ENCODE peak calls at places on chromosomes 13 and 19, in six cellular contexts. One of them, this sample, is unnamed. For H3K4me1, the result is how much of the 10 kb centered on the place peaks cover.

GRCh38 chr19:4759388-4760284 is 31.9 kb upstream of the FEM1A start:
- DNase-seq in trophoblast cell: peak
- DNase-seq in adipocyte: peak
- DNase-seq in small intestine: peak
- DNase-seq in tibial nerve: peak
- DNase-seq in thoracic aorta: peak
- DNase-seq in this sample: peak

GRCh38 chr13:108003626-108004025 is 211.7 kb downstream of the LIG4 start:
- DNase-seq in trophoblast cell: no peak
- DNase-seq in thoracic aorta: no peak
- DNase-seq in adipocyte: no peak
- DNase-seq in tibial nerve: no peak
- DNase-seq in small intestine: peak
- DNase-seq in this sample: no peak

GRCh38 chr13:30196025-30196424 is 111.3 kb downstream of the KATNAL1 start:
- DNase-seq in adipocyte: no peak
- DNase-seq in tibial nerve: no peak
- DNase-seq in small intestine: no peak
- DNase-seq in thoracic aorta: no peak
- DNase-seq in trophoblast cell: no peak
- DNase-seq in this sample: no peak

GRCh38 chr13:92602560-92602959 is 624.0 kb upstream of the GPC6 start:
- DNase-seq in small intestine: no peak
- DNase-seq in adipocyte: no peak
- DNase-seq in trophoblast cell: no peak
- DNase-seq in tibial nerve: no peak
- DNase-seq in thoracic aorta: no peak
- DNase-seq in this sample: no peak

GRCh38 chr13:42035905-42036521 is 12.4 kb upstream of the DGKH start:
- DNase-seq in small intestine: no peak
- DNase-seq in thoracic aorta: no peak
- DNase-seq in tibial nerve: no peak
- DNase-seq in adipocyte: no peak
- DNase-seq in trophoblast cell: no peak
- DNase-seq in this sample: no peak

GRCh38 chr13:106105153-106105552 is 430.3 kb downstream of the EFNB2 start:
- DNase-seq in adipocyte: no peak
- DNase-seq in small intestine: no peak
- DNase-seq in thoracic aorta: no peak
- DNase-seq in trophoblast cell: no peak
- DNase-seq in tibial nerve: no peak
- DNase-seq in this sample: no peak

GRCh38 chr19:1091544-1092175 is 3.5 kb downstream of the POLR2E start:
- DNase-seq in small intestine: no peak
- DNase-seq in thoracic aorta: no peak
- DNase-seq in adipocyte: no peak
- DNase-seq in tibial nerve: no peak
- DNase-seq in trophoblast cell: no peak
- DNase-seq in this sample: no peak

GRCh38 chr13:63408227-63409202 is 1992.9 kb upstream of the PCDH20 start:
- DNase-seq in small intestine: no peak
- DNase-seq in adipocyte: peak
- DNase-seq in thoracic aorta: no peak
- DNase-seq in tibial nerve: no peak
- DNase-seq in trophoblast cell: no peak
- DNase-seq in this sample: no peak

GRCh38 chr19:46919324-46919723 is 58.5 kb downstream of the ARHGAP35 start:
- DNase-seq in thoracic aorta: no peak
- DNase-seq in adipocyte: no peak
- DNase-seq in small intestine: no peak
- DNase-seq in trophoblast cell: no peak
- DNase-seq in tibial nerve: no peak
- DNase-seq in this sample: no peak

GRCh38 chr13:82719987-82720386 is 1162.3 kb downstream of the SLITRK1 start:
- DNase-seq in adipocyte: no peak
- DNase-seq in thoracic aorta: no peak
- DNase-seq in small intestine: no peak
- DNase-seq in trophoblast cell: no peak
- DNase-seq in tibial nerve: no peak
- DNase-seq in this sample: no peak

GRCh38 chr19:11507370-11508078 is 1.9 kb upstream of the ZNF653 start:
- DNase-seq in tibial nerve: no peak
- DNase-seq in trophoblast cell: no peak
- DNase-seq in adipocyte: no peak
- DNase-seq in thoracic aorta: no peak
- DNase-seq in small intestine: no peak
- DNase-seq in this sample: no peak

GRCh38 chr13:41463823-41464602 is 6.7 kb downstream of the RGCC start:
- DNase-seq in trophoblast cell: no peak
- DNase-seq in tibial nerve: no peak
- DNase-seq in adipocyte: no peak
- DNase-seq in small intestine: no peak
- DNase-seq in thoracic aorta: no peak
- DNase-seq in this sample: no peak

GRCh38 chr13:97246596-97246995 is 24.5 kb downstream of the MBNL2 start:
- DNase-seq in tibial nerve: no peak
- DNase-seq in adipocyte: no peak
- DNase-seq in small intestine: no peak
- DNase-seq in trophoblast cell: no peak
- DNase-seq in thoracic aorta: no peak
- DNase-seq in this sample: no peak

GRCh38 chr19:46408611-46409039 is 4.7 kb downstream of the CCDC8 start:
- DNase-seq in adipocyte: peak
- DNase-seq in small intestine: no peak
- DNase-seq in thoracic aorta: peak
- DNase-seq in tibial nerve: no peak
- DNase-seq in trophoblast cell: no peak
- DNase-seq in this sample: no peak

GRCh38 chr13:48782429-48782840 is 128.7 kb downstream of the CYSLTR2 start:
- DNase-seq in adipocyte: no peak
- DNase-seq in small intestine: no peak
- DNase-seq in trophoblast cell: peak
- DNase-seq in tibial nerve: no peak
- DNase-seq in thoracic aorta: no peak
- DNase-seq in this sample: no peak

GRCh38 chr19:44757057-44757734 is 8.7 kb downstream of the BCL3 start:
- DNase-seq in adipocyte: no peak
- DNase-seq in trophoblast cell: peak
- DNase-seq in tibial nerve: peak
- DNase-seq in thoracic aorta: peak
- DNase-seq in small intestine: no peak
- DNase-seq in this sample: no peak

GRCh38 chr13:96816261-96816660 is 178.0 kb downstream of the OXGR1 start:
- DNase-seq in adipocyte: peak
- DNase-seq in small intestine: no peak
- DNase-seq in tibial nerve: peak
- DNase-seq in thoracic aorta: peak
- DNase-seq in trophoblast cell: no peak
- DNase-seq in this sample: no peak

GRCh38 chr19:42282036-42282762 is 13.1 kb downstream of the CIC start:
- DNase-seq in small intestine: no peak
- DNase-seq in adipocyte: peak
- DNase-seq in trophoblast cell: no peak
- DNase-seq in tibial nerve: no peak
- DNase-seq in thoracic aorta: no peak
- DNase-seq in this sample: no peak

GRCh38 chr13:81929988-81930387 is 1589.1 kb upstream of the SPRY2 start:
- DNase-seq in thoracic aorta: no peak
- DNase-seq in trophoblast cell: peak
- DNase-seq in small intestine: peak
- DNase-seq in adipocyte: peak
- DNase-seq in tibial nerve: no peak
- DNase-seq in this sample: no peak

GRCh38 chr19:13978721-13979191 is 26.4 kb downstream of the DCAF15 start:
- DNase-seq in adipocyte: no peak
- DNase-seq in trophoblast cell: no peak
- DNase-seq in tibial nerve: no peak
- DNase-seq in small intestine: no peak
- DNase-seq in thoracic aorta: no peak
- DNase-seq in this sample: no peak

GRCh38 chr13:83350569-83350968 is 531.7 kb downstream of the SLITRK1 start:
- DNase-seq in adipocyte: peak
- DNase-seq in thoracic aorta: no peak
- DNase-seq in tibial nerve: no peak
- DNase-seq in small intestine: no peak
- DNase-seq in trophoblast cell: no peak
- DNase-seq in this sample: no peak

GRCh38 chr13:51154029-51154555 is 43.0 kb upstream of the C13orf42 start:
- DNase-seq in tibial nerve: no peak
- DNase-seq in thoracic aorta: no peak
- DNase-seq in small intestine: no peak
- DNase-seq in adipocyte: peak
- DNase-seq in trophoblast cell: peak
- DNase-seq in this sample: no peak

GRCh38 chr13:93023929-93024328 is 202.7 kb upstream of the GPC6 start:
- DNase-seq in tibial nerve: no peak
- DNase-seq in adipocyte: no peak
- DNase-seq in small intestine: no peak
- DNase-seq in trophoblast cell: no peak
- DNase-seq in thoracic aorta: no peak
- DNase-seq in this sample: no peak

GRCh38 chr19:19064098-19064722 is 416 bp downstream of the SLC25A42 start:
- DNase-seq in small intestine: no peak
- DNase-seq in adipocyte: no peak
- DNase-seq in thoracic aorta: no peak
- DNase-seq in tibial nerve: no peak
- DNase-seq in trophoblast cell: peak
- DNase-seq in this sample: no peak
- H3K4me1 ChIP-seq in small intestine: under half
- H3K4me1 ChIP-seq in adipocyte: under half
- H3K4me1 ChIP-seq in thoracic aorta: under half
- H3K4me1 ChIP-seq in tibial nerve: under half
- H3K4me1 ChIP-seq in trophoblast cell: under half
- H3K4me1 ChIP-seq in this sample: under half

GRCh38 chr19:33268162-33268991 is 34.0 kb downstream of the CEBPA start:
- DNase-seq in thoracic aorta: no peak
- DNase-seq in small intestine: no peak
- DNase-seq in trophoblast cell: no peak
- DNase-seq in adipocyte: no peak
- DNase-seq in tibial nerve: no peak
- DNase-seq in this sample: no peak
- H3K4me1 ChIP-seq in thoracic aorta: under half
- H3K4me1 ChIP-seq in small intestine: under half
- H3K4me1 ChIP-seq in trophoblast cell: under half
- H3K4me1 ChIP-seq in adipocyte: under half
- H3K4me1 ChIP-seq in tibial nerve: under half
- H3K4me1 ChIP-seq in this sample: under half

GRCh38 chr19:31330761-31331160 is 18.5 kb downstream of the TSHZ3 start:
- DNase-seq in small intestine: no peak
- DNase-seq in adipocyte: no peak
- DNase-seq in thoracic aorta: no peak
- DNase-seq in tibial nerve: no peak
- DNase-seq in trophoblast cell: no peak
- DNase-seq in this sample: no peak

GRCh38 chr19:31331536-31331935 is 17.7 kb downstream of the TSHZ3 start:
- DNase-seq in trophoblast cell: no peak
- DNase-seq in thoracic aorta: no peak
- DNase-seq in adipocyte: no peak
- DNase-seq in small intestine: no peak
- DNase-seq in tibial nerve: no peak
- DNase-seq in this sample: no peak

GRCh38 chr19:31330237-31330636 is 19.0 kb downstream of the TSHZ3 start:
- DNase-seq in trophoblast cell: no peak
- DNase-seq in thoracic aorta: no peak
- DNase-seq in small intestine: no peak
- DNase-seq in adipocyte: no peak
- DNase-seq in tibial nerve: no peak
- DNase-seq in this sample: no peak

GRCh38 chr19:31328238-31328637 is 21.0 kb downstream of the TSHZ3 start:
- DNase-seq in thoracic aorta: no peak
- DNase-seq in tibial nerve: no peak
- DNase-seq in small intestine: no peak
- DNase-seq in adipocyte: no peak
- DNase-seq in trophoblast cell: no peak
- DNase-seq in this sample: no peak

GRCh38 chr19:31329819-31330218 is 19.4 kb downstream of the TSHZ3 start:
- DNase-seq in trophoblast cell: no peak
- DNase-seq in small intestine: no peak
- DNase-seq in adipocyte: no peak
- DNase-seq in tibial nerve: no peak
- DNase-seq in thoracic aorta: no peak
- DNase-seq in this sample: no peak
- H3K4me1 ChIP-seq in trophoblast cell: under half
- H3K4me1 ChIP-seq in small intestine: under half
- H3K4me1 ChIP-seq in adipocyte: under half
- H3K4me1 ChIP-seq in tibial nerve: half or more
- H3K4me1 ChIP-seq in thoracic aorta: under half
- H3K4me1 ChIP-seq in this sample: under half

GRCh38 chr19:31315621-31316011 is 33.6 kb downstream of the TSHZ3 start:
- DNase-seq in thoracic aorta: no peak
- DNase-seq in trophoblast cell: no peak
- DNase-seq in tibial nerve: no peak
- DNase-seq in adipocyte: no peak
- DNase-seq in small intestine: no peak
- DNase-seq in this sample: no peak
- H3K4me1 ChIP-seq in thoracic aorta: under half
- H3K4me1 ChIP-seq in trophoblast cell: under half
- H3K4me1 ChIP-seq in tibial nerve: half or more
- H3K4me1 ChIP-seq in adipocyte: under half
- H3K4me1 ChIP-seq in small intestine: under half
- H3K4me1 ChIP-seq in this sample: under half

DNA sequence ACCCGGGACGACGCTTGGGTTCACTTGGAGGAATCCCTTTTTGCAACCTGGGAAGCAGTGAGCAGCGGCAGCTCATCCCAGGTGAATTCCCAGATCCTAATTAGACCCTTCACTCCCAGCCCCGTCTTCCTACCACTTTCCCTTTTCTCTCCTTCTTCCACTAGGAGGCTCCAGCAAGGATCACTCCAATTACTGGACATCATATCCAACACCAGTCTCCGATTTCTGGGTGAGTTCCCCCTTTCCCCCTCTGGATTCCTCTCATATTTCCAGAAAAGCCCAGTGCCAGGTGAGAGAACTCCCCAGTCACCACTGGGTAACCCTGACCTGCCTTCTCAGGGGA is 17.1 kb upstream of the ZSCAN4 start:
- DNase-seq in thoracic aorta: no peak
- DNase-seq in tibial nerve: no peak
- DNase-seq in small intestine: no peak
- DNase-seq in adipocyte: no peak
- DNase-seq in trophoblast cell: no peak
- DNase-seq in this sample: no peak
- H3K4me1 ChIP-seq in thoracic aorta: under half
- H3K4me1 ChIP-seq in tibial nerve: under half
- H3K4me1 ChIP-seq in small intestine: under half
- H3K4me1 ChIP-seq in adipocyte: under half
- H3K4me1 ChIP-seq in trophoblast cell: under half
- H3K4me1 ChIP-seq in this sample: under half

This sample was measured in effector memory CD4-positive, alpha-beta T cell.